ENCODE peak calls at places on chromosomes 5 and 9, in seven cellular contexts. K is psoas muscle, D is pancreas, V is AG10803, U is GM12865, L is HFF-Myc, T is right lobe of liver. C is an unnamed sample.

GRCh38 chr9:135288054-135288453 is 191.5 kb upstream of the PPP1R26 start:
- DNase-seq in K (no peak), L (no peak), D (no peak), T (no peak), V (no peak), U (no peak), C (no peak)

GRCh38 chr5:63245271-63245670 is 666.7 kb downstream of the LRRC70 start:
- DNase-seq in L (no peak), U (no peak), T (no peak), V (no peak), K (no peak), D (no peak), C (no peak)

GRCh38 chr5:149381261-149381985 is 2.3 kb upstream of the IL17B start:
- DNase-seq in L (no peak), T (no peak), K (no peak), V (no peak), D (no peak), U (no peak), C (no peak)

GRCh38 chr9:129506892-129507291 is 114.0 kb downstream of the C9orf50 start:
- DNase-seq in K (no peak), U (no peak), V (peak), L (no peak), T (peak), D (peak), C (no peak)

GRCh38 chr9:14365667-14366066 is 51.7 kb upstream of the NFIB start:
- DNase-seq in V (peak), T (no peak), D (no peak), L (no peak), U (no peak), K (no peak), C (peak)

GRCh38 chr5:89417990-89418820 is 535.2 kb upstream of the MEF2C start:
- DNase-seq in D (no peak), T (no peak), L (no peak), K (peak), V (no peak), U (no peak), C (no peak)

GRCh38 chr5:172498431-172499129 is 44.3 kb upstream of the SH3PXD2B start:
- DNase-seq in L (no peak), T (no peak), V (no peak), U (no peak), D (no peak), K (no peak), C (no peak)

GRCh38 chr5:56269216-56269927 is 36.2 kb upstream of the ANKRD55 start:
- DNase-seq in V (peak), T (no peak), L (no peak), K (no peak), D (no peak), U (peak), C (no peak)

GRCh38 chr9:120441446-120442279 is 138.3 kb downstream of the CDK5RAP2 start:
- DNase-seq in U (no peak), L (no peak), D (no peak), T (no peak), V (peak), K (no peak), C (peak)

GRCh38 chr9:34408173-34408572 is 31.5 kb upstream of the MYORG start:
- DNase-seq in T (no peak), L (no peak), U (no peak), V (no peak), K (no peak), D (no peak), C (no peak)

GRCh38 chr9:70409800-70410199 is 4.7 kb downstream of the KLF9 start:
- DNase-seq in V (no peak), K (no peak), T (no peak), U (no peak), D (no peak), L (no peak), C (no peak)

GRCh38 chr9:94717656-94718225 is 8.8 kb upstream of the AOPEP start:
- DNase-seq in K (no peak), U (no peak), T (no peak), V (peak), L (no peak), D (no peak), C (no peak)

GRCh38 chr5:137753227-137753985 is 757 bp downstream of the HNRNPA0 start:
- DNase-seq in U (peak), K (peak), D (peak), V (no peak), T (peak), L (no peak), C (no peak)

GRCh38 chr9:36158917-36159316 is 10.3 kb upstream of the CCIN start:
- DNase-seq in V (peak), T (no peak), K (no peak), U (no peak), L (no peak), D (no peak), C (no peak)

GRCh38 chr5:58011301-58011700 is 448.6 kb downstream of the PLK2 start:
- DNase-seq in D (no peak), T (no peak), L (no peak), U (no peak), K (no peak), V (no peak), C (no peak)

GRCh38 chr9:72807765-72808445 is 144.9 kb downstream of the ALDH1A1 start:
- DNase-seq in T (no peak), L (no peak), V (no peak), D (no peak), K (no peak), U (peak), C (no peak)

GRCh38 chr5:11851402-11851801 is 52.8 kb downstream of the CTNND2 start:
- DNase-seq in T (no peak), U (no peak), V (no peak), D (no peak), L (no peak), K (no peak), C (no peak)

GRCh38 chr5:64773533-64773932 is 4.8 kb downstream of the CWC27 start:
- DNase-seq in L (no peak), D (no peak), V (no peak), T (no peak), U (peak), K (no peak), C (no peak)

GRCh38 chr5:52728686-52729085 is 59.0 kb upstream of the ITGA1 start:
- DNase-seq in D (no peak), K (no peak), V (no peak), U (no peak), T (no peak), L (no peak), C (no peak)

GRCh38 chr9:4287886-4288588 is 11.8 kb downstream of the GLIS3 start:
- DNase-seq in L (no peak), V (no peak), D (no peak), U (no peak), K (no peak), T (no peak), C (no peak)

GRCh38 chr9:92657296-92658094 is 12.4 kb downstream of the IPPK start:
- DNase-seq in T (no peak), L (no peak), K (no peak), D (no peak), U (no peak), V (no peak), C (no peak)

GRCh38 chr5:154264549-154265196 is 74.1 kb downstream of the GALNT10 start:
- DNase-seq in T (no peak), U (no peak), D (no peak), K (no peak), V (no peak), L (no peak), C (no peak)

GRCh38 chr5:115594343-115595047 is 7.8 kb downstream of the TICAM2 start:
- DNase-seq in T (no peak), U (no peak), K (no peak), L (no peak), V (no peak), D (no peak), C (no peak)

GRCh38 chr5:108379722-108380530 is 2.0 kb downstream of the FBXL17 start:
- DNase-seq in D (no peak), T (no peak), V (no peak), U (peak), L (no peak), K (no peak), C (no peak)

GRCh38 chr5:15722305-15722704 is 222.3 kb downstream of the FBXL7 start:
- DNase-seq in K (no peak), T (no peak), U (no peak), V (no peak), L (no peak), D (no peak), C (no peak)

GRCh38 chr9:94906713-94907112 is 180.2 kb downstream of the AOPEP start:
- DNase-seq in K (no peak), V (no peak), T (no peak), D (no peak), U (no peak), L (no peak), C (no peak)

GRCh38 chr9:133999866-134000265 is 7.7 kb upstream of the VAV2 start:
- DNase-seq in L (no peak), T (no peak), V (peak), U (no peak), K (no peak), D (no peak), C (no peak)

GRCh38 chr9:135857843-135858242 is 49.5 kb downstream of the CAMSAP1 start:
- DNase-seq in V (no peak), L (no peak), U (no peak), D (no peak), T (no peak), K (no peak), C (no peak)

GRCh38 chr9:77714077-77714549 is 66.0 kb upstream of the GNA14 start:
- DNase-seq in V (peak), U (no peak), L (peak), D (no peak), T (no peak), K (no peak), C (no peak)

GRCh38 chr9:81771606-81772005 is 82.3 kb upstream of the TLE1 start:
- DNase-seq in D (no peak), T (no peak), V (no peak), L (peak), K (no peak), U (no peak), C (no peak)

GRCh38 chr5:116671211-116671736 is 96.7 kb upstream of the SEMA6A start:
- DNase-seq in T (no peak), U (peak), K (no peak), D (no peak), V (no peak), L (no peak), C (no peak)

GRCh38 chr9:72362118-72362531 is 2.9 kb downstream of the ZFAND5 start:
- DNase-seq in U (no peak), K (no peak), V (peak), D (no peak), L (no peak), T (no peak), C (no peak)

GRCh38 chr5:19676895-19677294 is 311.1 kb downstream of the CDH18 start:
- DNase-seq in U (no peak), T (no peak), D (no peak), L (no peak), V (no peak), K (no peak), C (no peak)

GRCh38 chr5:143850050-143850713 is 38.2 kb downstream of the HMHB1 start:
- DNase-seq in U (peak), K (no peak), L (no peak), V (peak), T (no peak), D (no peak), C (no peak)

GRCh38 chr5:8391916-8392315 is 523.0 kb downstream of the MTRR start:
- DNase-seq in D (no peak), L (no peak), K (no peak), T (no peak), V (no peak), U (no peak), C (no peak)

DNA sequence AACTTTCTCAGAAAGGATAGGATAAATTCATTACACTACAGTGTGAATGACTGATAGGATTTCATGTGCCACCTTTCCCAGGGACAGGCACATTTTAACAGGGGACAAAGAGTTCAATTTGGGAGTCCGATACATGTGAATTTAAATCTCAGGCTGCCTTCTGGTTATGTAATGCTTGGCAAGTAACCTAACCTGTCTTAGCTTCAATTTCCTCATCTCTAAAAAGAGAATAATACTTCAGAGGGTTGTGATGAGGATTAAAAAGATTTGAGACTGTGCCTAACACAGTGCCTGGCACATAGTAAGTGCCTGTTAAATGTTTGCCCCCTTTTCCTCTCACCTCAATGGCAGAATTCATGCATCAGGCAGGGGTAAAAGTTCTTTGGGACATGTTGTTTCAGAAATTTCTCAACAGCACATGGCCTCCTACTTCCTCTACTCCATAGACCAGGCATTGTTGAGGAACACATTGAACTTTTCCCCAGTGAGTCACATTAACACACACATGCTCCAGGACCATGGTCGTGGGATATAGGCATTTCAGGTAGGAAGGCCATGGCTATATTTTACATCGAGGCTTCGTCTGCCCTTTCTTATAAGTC is 94.6 kb upstream of the EGFLAM start:
- DNase-seq in D (no peak), L (no peak), U (no peak), V (no peak), T (no peak), K (no peak), C (no peak)
- H3K4me3 ChIP-seq in D (no peak), L (no peak), U (no peak), V (no peak), T (no peak), K (peak), C (no peak)

GRCh38 chr9:79969383-79969782 is 397.6 kb downstream of the TLE4 start:
- DNase-seq in V (no peak), K (no peak), L (no peak), T (no peak), D (no peak), U (no peak), C (no peak)
- TF ChIP-seq CTCF in V (no peak), K (no peak), L (no peak), T (no peak), D (no peak), U (no peak), C (no peak)

DNA sequence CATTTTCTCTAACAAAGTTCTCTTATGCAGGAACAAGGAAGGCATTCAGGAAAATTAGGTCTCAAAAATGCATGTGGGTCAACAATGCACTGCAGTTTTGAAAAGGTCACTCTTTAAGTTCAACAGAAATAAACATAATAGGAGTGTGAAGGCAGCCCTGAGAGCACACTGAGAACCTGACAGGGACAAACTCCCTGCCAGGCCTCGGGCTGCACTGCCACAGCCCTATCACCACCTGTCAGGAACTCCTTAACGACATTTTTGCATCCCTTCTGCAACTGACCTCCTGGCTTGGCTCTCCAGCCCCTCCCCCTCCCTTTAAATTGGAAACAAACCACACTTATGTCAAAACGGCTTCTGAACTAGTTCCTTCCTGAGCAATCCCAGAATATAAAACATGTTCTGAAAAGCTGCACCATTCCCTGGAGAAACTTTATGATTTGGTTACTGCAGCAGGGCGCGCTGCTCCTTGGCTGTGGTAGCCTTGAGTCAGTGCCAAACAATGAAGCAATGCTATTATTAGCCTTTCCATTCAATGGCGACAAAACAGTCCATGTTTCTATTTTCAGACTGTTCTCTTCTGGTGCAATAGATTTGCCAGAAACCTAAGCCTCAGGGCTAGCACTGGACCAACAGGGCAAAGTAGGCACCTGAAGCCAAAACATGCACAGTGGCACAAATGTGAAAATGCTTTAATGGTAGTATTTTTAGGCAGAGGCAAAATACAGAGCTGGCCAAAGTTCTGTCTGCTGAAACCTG is 160.1 kb upstream of the ZNF608 start:
- DNase-seq in D (peak), U (no peak), K (peak), L (peak), T (peak), V (peak), C (peak)
- H3K4me3 ChIP-seq in D (no peak), U (no peak), K (no peak), L (no peak), T (no peak), V (no peak), C (no peak)

DNA sequence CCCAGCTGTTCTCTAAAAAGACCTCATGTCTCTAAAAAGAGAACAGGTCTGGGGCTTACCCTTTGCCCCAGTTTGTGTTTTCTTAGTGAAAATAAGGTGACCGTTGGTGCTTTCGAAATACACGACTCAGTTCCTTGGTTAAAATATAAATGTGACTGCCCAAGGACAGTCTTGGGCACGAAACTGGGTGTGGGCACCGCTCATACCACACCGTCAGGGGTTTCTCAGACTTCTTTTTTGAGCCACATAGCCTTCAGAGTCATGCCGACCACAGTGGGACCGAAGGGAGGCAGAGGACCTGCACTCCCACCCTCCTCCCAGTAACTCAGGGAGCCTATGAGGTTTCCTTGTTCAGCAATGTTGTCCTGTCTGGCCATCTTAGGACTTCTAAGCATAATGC is 6.5 kb downstream of the SNX18 start:
- DNase-seq in V (no peak), D (no peak), T (no peak), K (no peak), L (no peak), U (no peak), C (no peak)
- TF ChIP-seq CTCF in V (no peak), D (no peak), T (no peak), K (no peak), L (no peak), U (no peak), C (no peak)

GRCh38 chr5:138876811-138877210 is 1.7 kb upstream of the LRRTM2 start:
- DNase-seq in K (no peak), L (no peak), D (no peak), U (no peak), V (no peak), T (no peak), C (no peak)
- H3K4me3 ChIP-seq in K (no peak), L (no peak), D (no peak), U (no peak), V (no peak), T (no peak), C (no peak)

GRCh38 chr5:23977996-23978395 is 470.6 kb downstream of the PRDM9 start:
- DNase-seq in U (peak), D (peak), T (peak), L (no peak), V (no peak), K (no peak), C (no peak)
- TF ChIP-seq CTCF in U (peak), D (no peak), T (peak), L (peak), V (peak), K (no peak), C (peak)

GRCh38 chr5:59066367-59067163 is 483.7 kb downstream of the RAB3C start:
- DNase-seq in D (no peak), T (no peak), V (peak), U (no peak), L (peak), K (peak), C (peak)

GRCh38 chr5:59069438-59070079 is 486.7 kb downstream of the RAB3C start:
- DNase-seq in V (peak), U (no peak), D (peak), K (no peak), L (peak), T (no peak), C (peak)

GRCh38 chr5:59067976-59068651 is 485.2 kb downstream of the RAB3C start:
- DNase-seq in D (no peak), K (no peak), U (no peak), V (peak), T (no peak), L (no peak), C (no peak)

DNA sequence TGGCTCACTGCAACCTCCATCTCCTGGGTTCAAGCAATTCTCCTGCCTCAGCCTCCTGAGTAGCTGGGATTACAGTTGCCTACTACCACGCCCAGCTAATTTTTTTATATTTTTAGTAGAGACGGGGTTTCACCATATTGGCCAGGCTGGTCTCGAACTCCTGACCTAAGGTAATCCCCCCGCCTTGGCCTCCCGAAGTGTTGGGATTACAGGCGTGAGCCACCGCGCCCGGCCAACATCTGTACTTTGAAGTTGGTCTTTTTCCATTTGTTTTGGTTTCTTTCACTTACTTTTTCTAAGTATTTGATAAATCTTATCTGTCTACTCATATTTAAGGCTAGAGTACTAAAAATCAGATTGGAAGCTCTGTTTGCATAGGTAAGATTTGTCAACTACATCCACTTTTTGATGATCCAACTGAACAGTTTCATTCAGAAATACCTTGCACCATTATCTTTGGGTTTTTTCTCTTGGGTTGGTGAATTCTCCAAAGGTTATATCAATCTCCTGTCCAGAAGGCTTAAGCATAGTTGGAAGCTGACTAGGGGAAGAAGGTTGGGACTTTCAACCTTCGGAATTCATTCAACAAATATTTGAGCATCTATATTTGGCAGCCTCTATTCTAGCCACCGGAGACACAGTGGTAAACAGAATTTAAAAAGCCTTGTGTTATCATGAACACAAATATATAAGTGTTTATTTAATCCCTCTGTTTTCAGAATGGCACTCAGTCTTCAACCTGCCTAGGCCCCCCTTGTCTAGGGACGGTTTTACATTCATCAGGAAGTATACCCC is 489.1 kb downstream of the RAB3C start:
- DNase-seq in K (no peak), U (no peak), L (no peak), T (no peak), D (no peak), V (no peak), C (no peak)
- H3K4me3 ChIP-seq in K (no peak), U (no peak), L (no peak), T (no peak), D (no peak), V (no peak), C (no peak)